ENCODE peak calls at places on chromosomes 11 and 22, in four cellular contexts. X is amniotic stem cell, P is AG09309, H is neural progenitor cell. K is an unnamed sample.

GRCh38 chr11:123302751-123303195 is 107.7 kb upstream of the CLMP start:
- DNase-seq in X (peak; percentile 54), P (peak; percentile 46), H (peak; percentile 27), K (peak; percentile 49)

GRCh38 chr11:128022007-128022368 is 565.4 kb downstream of the ETS1 start:
- DNase-seq in X (no peak), P (no peak), H (no peak), K (peak; percentile 78)

GRCh38 chr22:49006207-49007012 is 821.3 kb downstream of the BRD1 start:
- DNase-seq in X (no peak), P (no peak), H (no peak), K (no peak)

GRCh38 chr22:23227380-23227779 is 47.1 kb downstream of the BCR start:
- DNase-seq in X (no peak), P (no peak), H (no peak), K (no peak)

GRCh38 chr11:45028921-45029680 is 78.4 kb upstream of the TP53I11 start:
- DNase-seq in X (no peak), P (no peak), H (no peak), K (no peak)

GRCh38 chr11:129945377-129945776 is 50.0 kb upstream of the NFRKB start:
- DNase-seq in X (no peak), P (no peak), H (no peak), K (no peak)

GRCh38 chr22:31726692-31727091 is 23.2 kb downstream of the PRR14L start:
- DNase-seq in X (no peak), P (no peak), H (no peak), K (no peak)

GRCh38 chr11:124763156-124763947 is 1.3 kb upstream of the ESAM start:
- DNase-seq in X (peak; percentile 65), P (no peak), H (peak; percentile 95), K (peak; percentile 50)

GRCh38 chr22:23638611-23639010 is 6.5 kb upstream of the DRICH1 start:
- DNase-seq in X (no peak), P (no peak), H (no peak), K (no peak)

GRCh38 chr11:4482445-4482844 is at the start of gene OR52K1:
- DNase-seq in X (no peak), P (no peak), H (peak; percentile 20), K (no peak)

GRCh38 chr22:44884968-44885805 is 124.6 kb downstream of the PHF21B start:
- DNase-seq in X (no peak), P (no peak), H (no peak), K (no peak)

GRCh38 chr22:41247703-41248102 is 7.0 kb upstream of the CHADL start:
- DNase-seq in X (no peak), P (no peak), H (no peak), K (no peak)

GRCh38 chr11:38460901-38461300 is 1862.9 kb upstream of the RAG2 start:
- DNase-seq in X (no peak), P (no peak), H (no peak), K (peak; percentile 74)

GRCh38 chr22:42270512-42271190 is at the start of gene TCF20:
- DNase-seq in X (peak; percentile 25), P (no peak), H (peak; percentile 92), K (peak; percentile 35)

GRCh38 chr11:2139691-2140337 is 625 bp upstream of the IGF2 start:
- DNase-seq in X (no peak), P (no peak), H (peak; percentile 62), K (no peak)

GRCh38 chr11:28383471-28383870 is 275.3 kb downstream of the METTL15 start:
- DNase-seq in X (no peak), P (peak; percentile 47), H (no peak), K (no peak)

GRCh38 chr22:45127866-45128265 is 35.9 kb upstream of the NUP50 start:
- DNase-seq in X (no peak), P (no peak), H (no peak), K (peak; percentile 25)

GRCh38 chr11:2988361-2988762 is 3.8 kb downstream of the NAP1L4 start:
- DNase-seq in X (no peak), P (no peak), H (no peak), K (no peak)

GRCh38 chr11:114348200-114349191 is 51.8 kb downstream of the C11orf71 start:
- DNase-seq in X (peak; percentile 72), P (peak; percentile 51), H (peak; percentile 64), K (peak; percentile 72)

GRCh38 chr11:97622795-97623194 is 1233.0 kb downstream of the JRKL start:
- DNase-seq in X (no peak), P (no peak), H (no peak), K (peak; percentile 1)

GRCh38 chr22:21734540-21735197 is 925 bp downstream of the YPEL1 start:
- DNase-seq in X (no peak), P (no peak), H (peak; percentile 23), K (no peak)

GRCh38 chr11:67120881-67121710 is 2.0 kb downstream of the KDM2A start:
- DNase-seq in X (no peak), P (no peak), H (no peak), K (peak; percentile 32)

GRCh38 chr11:83520849-83521248 is 234.7 kb upstream of the CCDC90B start:
- DNase-seq in X (no peak), P (no peak), H (no peak), K (no peak)

GRCh38 chr22:50725597-50725996 is 12.4 kb upstream of the ACR start:
- DNase-seq in X (no peak), P (no peak), H (no peak), K (no peak)

GRCh38 chr11:111918390-111919256 is at the start of gene C11orf52:
- DNase-seq in X (no peak), P (no peak), H (peak; percentile 45), K (peak; percentile 79)

GRCh38 chr11:36485296-36485870 is 24.7 kb downstream of the TRAF6 start:
- DNase-seq in X (no peak), P (no peak), H (no peak), K (no peak)

GRCh38 chr11:2818503-2818902 is 67.1 kb downstream of the CDKN1C start:
- DNase-seq in X (no peak), P (no peak), H (no peak), K (no peak)

GRCh38 chr11:65293909-65294381 is 20.7 kb upstream of the CDC42EP2 start:
- DNase-seq in X (no peak), P (no peak), H (no peak), K (no peak)

GRCh38 chr11:111419641-111420327 is 40.7 kb upstream of the POU2AF1 start:
- DNase-seq in X (no peak), P (no peak), H (no peak), K (no peak)

GRCh38 chr11:134453441-134453840 is 41.4 kb upstream of the B3GAT1 start:
- DNase-seq in X (no peak), P (no peak), H (no peak), K (no peak)

GRCh38 chr11:60485987-60486386 is 6.6 kb upstream of the MS4A12 start:
- DNase-seq in X (no peak), P (no peak), H (peak; percentile 70), K (no peak)

GRCh38 chr11:86346513-86346912 is 28.2 kb upstream of the CCDC81 start:
- DNase-seq in X (no peak), P (no peak), H (peak; percentile 27), K (no peak)

GRCh38 chr11:68449951-68450350 is 10.6 kb upstream of the PPP6R3 start:
- DNase-seq in X (no peak), P (no peak), H (no peak), K (no peak)

GRCh38 chr11:64641596-64642417 is 50.8 kb downstream of the SLC22A12 start:
- DNase-seq in X (no peak), P (no peak), H (no peak), K (no peak)

GRCh38 chr11:128095459-128096096 is 491.8 kb downstream of the ETS1 start:
- DNase-seq in X (peak; percentile 77), P (peak; percentile 27), H (no peak), K (peak; percentile 100)

GRCh38 chr22:29219881-29220670 is 14.4 kb downstream of the EMID1 start:
- DNase-seq in X (no peak), P (no peak), H (no peak), K (no peak)